ENCODE peak calls at places on chromosomes 11 and 22, in seven cellular contexts. Y, D, M, C, I, H and P are unnamed samples.

GRCh38 chr11:94786264-94787126 is 18.3 kb downstream of the AMOTL1 start:
- DNase-seq in Y (peak), D (no peak), M (no peak), C (peak), I (no peak), H (no peak), P (peak)

GRCh38 chr11:35059040-35059439 is 79.9 kb upstream of the CD44 start:
- DNase-seq in Y (peak), D (no peak), M (no peak), C (no peak), I (no peak), H (no peak), P (no peak)

GRCh38 chr11:67411785-67412152 is 3.7 kb upstream of the CARNS1 start:
- DNase-seq in Y (no peak), D (no peak), M (no peak), C (no peak), I (no peak), H (no peak), P (no peak)

GRCh38 chr11:112554586-112554985 is 293.9 kb upstream of the PLET1 start:
- DNase-seq in Y (no peak), D (no peak), M (no peak), C (no peak), I (no peak), H (no peak), P (no peak)

GRCh38 chr22:24190566-24191208 is 9.4 kb downstream of the SUSD2 start:
- DNase-seq in Y (no peak), D (no peak), M (no peak), C (no peak), I (no peak), H (no peak), P (no peak)

GRCh38 chr11:73164803-73165542 is 22.9 kb upstream of the FCHSD2 start:
- DNase-seq in Y (peak), D (no peak), M (no peak), C (no peak), I (no peak), H (no peak), P (no peak)

GRCh38 chr22:43476341-43476740 is 64.5 kb downstream of the MPPED1 start:
- DNase-seq in Y (no peak), D (no peak), M (no peak), C (peak), I (no peak), H (no peak), P (peak)

GRCh38 chr11:132037961-132038360 is 667.5 kb downstream of the NTM start:
- DNase-seq in Y (no peak), D (no peak), M (no peak), C (no peak), I (no peak), H (no peak), P (no peak)

GRCh38 chr11:68214173-68215086 is 1.3 kb upstream of the KMT5B start:
- DNase-seq in Y (no peak), D (no peak), M (no peak), C (peak), I (no peak), H (no peak), P (peak)

GRCh38 chr11:77071077-77071476 is 4.3 kb downstream of the CAPN5 start:
- DNase-seq in Y (no peak), D (no peak), M (no peak), C (no peak), I (no peak), H (no peak), P (no peak)

GRCh38 chr11:20647976-20648565 is 21.3 kb upstream of the NELL1 start:
- DNase-seq in Y (peak), D (peak), M (peak), C (peak), I (peak), H (peak), P (peak)

GRCh38 chr11:27913650-27914049 is 194.3 kb downstream of the KIF18A start:
- DNase-seq in Y (no peak), D (no peak), M (no peak), C (no peak), I (no peak), H (no peak), P (no peak)

GRCh38 chr11:124421043-124421442 is 3.6 kb downstream of the OR8B4 start:
- DNase-seq in Y (no peak), D (no peak), M (no peak), C (no peak), I (no peak), H (no peak), P (no peak)

GRCh38 chr11:24661313-24661712 is 164.5 kb downstream of the LUZP2 start:
- DNase-seq in Y (no peak), D (no peak), M (no peak), C (no peak), I (no peak), H (no peak), P (no peak)

GRCh38 chr11:19963697-19964340 is 196.5 kb downstream of the DBX1 start:
- DNase-seq in Y (no peak), D (no peak), M (no peak), C (no peak), I (no peak), H (no peak), P (no peak)

GRCh38 chr11:62794201-62794775 is 2.5 kb upstream of the TMEM223 start:
- DNase-seq in Y (no peak), D (no peak), M (no peak), C (no peak), I (no peak), H (no peak), P (no peak)

GRCh38 chr11:131817701-131818188 is 447.3 kb downstream of the NTM start:
- DNase-seq in Y (no peak), D (no peak), M (no peak), C (no peak), I (no peak), H (no peak), P (no peak)

GRCh38 chr11:48020092-48020755 is 39.9 kb downstream of the PTPRJ start:
- DNase-seq in Y (peak), D (no peak), M (no peak), C (no peak), I (no peak), H (no peak), P (no peak)

GRCh38 chr11:46382644-46383403 is 1.4 kb downstream of the MDK start:
- DNase-seq in Y (peak), D (no peak), M (no peak), C (no peak), I (no peak), H (no peak), P (peak)

GRCh38 chr11:41508121-41508520 is 48.7 kb upstream of the LRRC4C start:
- DNase-seq in Y (no peak), D (no peak), M (no peak), C (no peak), I (no peak), H (no peak), P (no peak)

GRCh38 chr22:37638351-37639069 is 959 bp upstream of the SH3BP1 start:
- DNase-seq in Y (no peak), D (no peak), M (no peak), C (peak), I (no peak), H (no peak), P (peak)

GRCh38 chr22:35397095-35397904 is 2.6 kb upstream of the MCM5 start:
- DNase-seq in Y (no peak), D (no peak), M (no peak), C (no peak), I (no peak), H (no peak), P (no peak)

GRCh38 chr11:17972987-17973386 is 39.9 kb downstream of the SERGEF start:
- DNase-seq in Y (peak), D (peak), M (peak), C (no peak), I (no peak), H (peak), P (peak)

GRCh38 chr22:36916034-36916433 is 2.6 kb downstream of the CSF2RB start:
- DNase-seq in Y (no peak), D (no peak), M (no peak), C (no peak), I (no peak), H (no peak), P (no peak)

GRCh38 chr11:106012744-106013143 is 9.3 kb downstream of the MSANTD4 start:
- DNase-seq in Y (no peak), D (no peak), M (no peak), C (no peak), I (no peak), H (no peak), P (no peak)

GRCh38 chr11:119933164-119933563 is 204.2 kb upstream of the NECTIN1 start:
- DNase-seq in Y (no peak), D (no peak), M (no peak), C (no peak), I (no peak), H (no peak), P (no peak)

GRCh38 chr11:72081856-72082255 is 1.2 kb downstream of the LRRC51 start:
- DNase-seq in Y (peak), D (no peak), M (no peak), C (no peak), I (no peak), H (no peak), P (no peak)

GRCh38 chr11:78195917-78196545 is 7.3 kb downstream of the USP35 start:
- DNase-seq in Y (no peak), D (no peak), M (no peak), C (no peak), I (no peak), H (no peak), P (no peak)

GRCh38 chr11:68312780-68313573 is 586 bp downstream of the LRP5 start:
- DNase-seq in Y (no peak), D (no peak), M (peak), C (peak), I (no peak), H (no peak), P (no peak)

GRCh38 chr11:82989628-82990404 is 81.9 kb downstream of the RAB30 start:
- DNase-seq in Y (no peak), D (peak), M (no peak), C (no peak), I (no peak), H (no peak), P (peak)

GRCh38 chr22:20531404-20532181 is 24.2 kb downstream of the MED15 start:
- DNase-seq in Y (no peak), D (no peak), M (peak), C (no peak), I (peak), H (no peak), P (peak)

GRCh38 chr22:47371263-47372090 is 609.0 kb downstream of the TBC1D22A start:
- DNase-seq in Y (no peak), D (no peak), M (no peak), C (no peak), I (no peak), H (no peak), P (no peak)

GRCh38 chr22:45425101-45425500 is 11.6 kb downstream of the RIBC2 start:
- DNase-seq in Y (no peak), D (no peak), M (no peak), C (no peak), I (no peak), H (no peak), P (no peak)

GRCh38 chr22:27329471-27329870 is 472.1 kb downstream of the MN1 start:
- DNase-seq in Y (no peak), D (no peak), M (no peak), C (peak), I (no peak), H (no peak), P (no peak)